ENCODE peak calls at places on chromosomes 1 and 21, in four cellular contexts. R, J, K and G are unnamed samples.

GRCh38 chr1:13836136-13836535 is 136.1 kb downstream of the PRDM2 start:
- DNase-seq in R (no peak), J (no peak), K (no peak), G (no peak)

GRCh38 chr1:155002479-155003226 is at the start of gene ZBTB7B:
- DNase-seq in R (no peak), J (peak), K (no peak), G (no peak)

GRCh38 chr1:60974524-60974923 is 107.8 kb upstream of the NFIA start:
- DNase-seq in R (no peak), J (no peak), K (no peak), G (no peak)

GRCh38 chr1:81478217-81478616 is 322.5 kb upstream of the ADGRL2 start:
- DNase-seq in R (no peak), J (no peak), K (no peak), G (no peak)

GRCh38 chr1:212858461-212859265 is 588 bp downstream of the FLVCR1 start:
- DNase-seq in R (peak), J (peak), K (peak), G (peak)

GRCh38 chr1:156705321-156705917 is at the start of gene CRABP2:
- DNase-seq in R (no peak), J (peak), K (peak), G (no peak)

GRCh38 chr1:24904731-24905354 is 25.2 kb downstream of the RUNX3 start:
- DNase-seq in R (no peak), J (no peak), K (no peak), G (no peak)

GRCh38 chr1:5727871-5728643 is 264.2 kb downstream of the NPHP4 start:
- DNase-seq in R (no peak), J (no peak), K (no peak), G (no peak)

GRCh38 chr1:84756455-84757082 is 66.3 kb upstream of the SSX2IP start:
- DNase-seq in R (no peak), J (no peak), K (no peak), G (no peak)

GRCh38 chr1:211648980-211649934 is 26.2 kb downstream of the NEK2 start:
- DNase-seq in R (no peak), J (no peak), K (no peak), G (no peak)

GRCh38 chr1:26195805-26196204 is 5.4 kb downstream of the CATSPER4 start:
- DNase-seq in R (no peak), J (no peak), K (no peak), G (no peak)

GRCh38 chr1:26032636-26033357 is 11.2 kb downstream of the EXTL1 start:
- DNase-seq in R (no peak), J (no peak), K (no peak), G (no peak)

GRCh38 chr1:69138172-69138571 is 429.6 kb upstream of the LRRC7 start:
- DNase-seq in R (no peak), J (no peak), K (no peak), G (no peak)

GRCh38 chr1:81379430-81379829 is 421.3 kb upstream of the ADGRL2 start:
- DNase-seq in R (no peak), J (no peak), K (no peak), G (no peak)

GRCh38 chr21:28832013-28832714 is 160.5 kb downstream of the LTN1 start:
- DNase-seq in R (no peak), J (no peak), K (peak), G (peak)

GRCh38 chr1:88774151-88774556 is 90.1 kb downstream of the PKN2 start:
- DNase-seq in R (no peak), J (no peak), K (peak), G (no peak)

GRCh38 chr1:47709302-47710074 is 271.6 kb downstream of the FOXD2 start:
- DNase-seq in R (no peak), J (peak), K (no peak), G (no peak)

GRCh38 chr1:119841306-119841705 is 30.0 kb upstream of the REG4 start:
- DNase-seq in R (no peak), J (no peak), K (no peak), G (no peak)

GRCh38 chr1:204327359-204327758 is 32.4 kb downstream of the PLEKHA6 start:
- DNase-seq in R (no peak), J (no peak), K (no peak), G (no peak)

GRCh38 chr1:232425421-232425820 is 204.5 kb downstream of the SIPA1L2 start:
- DNase-seq in R (no peak), J (no peak), K (no peak), G (no peak)

GRCh38 chr21:40602105-40602504 is 244.9 kb downstream of the DSCAM start:
- DNase-seq in R (no peak), J (no peak), K (no peak), G (no peak)

GRCh38 chr1:214123061-214123784 is 135.4 kb downstream of the PROX1 start:
- DNase-seq in R (peak), J (peak), K (peak), G (no peak)